ENCODE peak calls at places on chromosomes 11 and 22, in four cellular contexts. A is HCT116, E is Panc1, Y is HepG2. G is an unnamed sample.
A peak's percentile ranks its signal among the peaks of the same experiment; 100 is the strongest.

GRCh38 chr11:44621140-44621681 is 55.7 kb downstream of the CD82 start:
- DNase-seq in A (peak; percentile 41), E (no peak), Y (peak; percentile 55), G (peak; percentile 83)

GRCh38 chr11:76216536-76217326 is 10.4 kb upstream of the WNT11 start:
- DNase-seq in A (no peak), E (no peak), Y (no peak), G (no peak)

GRCh38 chr11:63682045-63682915 is 980 bp downstream of the RTN3 start:
- DNase-seq in A (no peak), E (no peak), Y (peak; percentile 8), G (peak; percentile 39)

GRCh38 chr11:30830666-30831065 is 244.5 kb upstream of the MPPED2 start:
- DNase-seq in A (no peak), E (no peak), Y (no peak), G (no peak)

GRCh38 chr11:57764527-57764926 is 2.9 kb downstream of the CTNND1 start:
- DNase-seq in A (no peak), E (no peak), Y (no peak), G (no peak)

GRCh38 chr22:30015229-30015797 is 65.0 kb upstream of the HORMAD2 start:
- DNase-seq in A (no peak), E (no peak), Y (no peak), G (no peak)

GRCh38 chr11:405976-406795 is 8.6 kb downstream of the SIGIRR start:
- DNase-seq in A (no peak), E (no peak), Y (no peak), G (no peak)

GRCh38 chr11:13384837-13385417 is 78.1 kb downstream of the BTBD10 start:
- DNase-seq in A (peak; percentile 23), E (peak; percentile 15), Y (peak; percentile 25), G (peak; percentile 30)

GRCh38 chr11:377883-378500 is 8.7 kb downstream of the B4GALNT4 start:
- DNase-seq in A (no peak), E (no peak), Y (no peak), G (no peak)

DNA sequence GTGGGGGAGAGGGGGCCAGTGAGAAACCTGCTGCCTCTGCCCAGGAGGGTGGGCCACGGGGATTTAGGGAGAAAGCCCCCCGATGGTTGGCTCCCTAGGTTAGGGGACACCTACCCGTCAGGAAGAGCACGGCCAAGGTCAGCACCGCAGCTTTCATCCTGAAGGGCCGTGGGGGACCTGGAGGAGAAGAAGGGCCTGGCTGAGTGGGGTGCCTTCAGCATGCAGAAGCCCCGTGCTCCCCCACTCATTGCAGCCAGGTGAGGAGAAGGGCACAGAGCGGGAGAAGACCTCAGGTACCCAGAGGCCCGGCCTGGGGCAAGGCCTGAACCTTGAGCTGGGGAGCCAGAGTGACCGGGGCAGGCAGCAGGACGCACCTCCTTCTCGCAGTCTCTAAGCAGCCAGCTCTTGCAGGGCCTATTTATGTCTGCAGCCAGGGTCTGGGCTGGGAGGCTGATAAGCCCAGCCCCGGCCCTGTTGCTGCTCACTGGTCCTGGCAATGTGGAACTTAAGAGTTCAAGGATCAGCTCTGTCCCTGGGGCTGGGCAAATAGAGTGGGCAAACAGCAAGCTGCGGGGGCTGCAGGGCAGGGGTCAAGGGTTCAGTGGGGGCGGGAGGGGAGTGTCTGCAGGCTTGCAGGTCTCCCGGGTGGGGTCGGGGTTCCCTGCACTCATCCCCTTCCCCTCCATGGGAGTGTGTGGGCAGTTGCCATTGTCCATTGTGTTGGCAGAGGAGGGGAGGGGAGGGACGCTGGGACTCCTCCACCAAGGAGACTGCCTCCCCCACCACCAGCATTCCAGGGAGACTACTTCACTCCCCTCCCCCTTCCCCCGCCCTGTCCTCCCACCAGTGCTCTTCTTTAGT is at the start of gene APOA1:
- DNase-seq in A (no peak), E (no peak), Y (peak; percentile 98), G (no peak)
- TF ChIP-seq REST in A (no peak), E (no peak), Y (peak; percentile 70), G (no peak)

DNA sequence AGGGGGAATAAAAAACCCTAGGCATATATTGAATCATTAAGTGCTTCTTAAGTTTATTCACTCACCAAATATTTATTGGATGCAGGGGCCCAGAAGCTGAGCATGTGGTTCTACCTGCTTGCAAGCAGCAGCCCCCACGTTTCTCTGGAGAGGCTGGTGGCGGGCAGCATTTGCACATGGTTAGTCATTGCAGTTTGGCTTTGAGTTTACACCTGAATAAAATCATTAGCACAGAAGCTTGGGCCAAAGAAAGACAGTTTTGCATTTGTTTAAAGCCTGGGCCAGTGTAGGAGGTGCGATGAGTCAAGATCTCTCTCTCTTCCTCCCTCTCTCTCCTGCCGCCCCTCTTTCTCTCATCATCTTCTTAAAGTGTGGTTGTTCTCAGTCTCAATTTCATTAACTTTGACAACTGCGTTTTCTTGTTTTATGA is 72.6 kb downstream of the C22orf31 start:
- DNase-seq in A (no peak), E (no peak), Y (no peak), G (no peak)
- H3K36me3 ChIP-seq in A (peaks cover 18% of the 10 kb centered on the region), E (no peaks in the 10 kb centered on the region), Y (peaks cover 47% of the 10 kb centered on the region), G (peaks cover 30% of the 10 kb centered on the region)

GRCh38 chr11:99645934-99646333 is 625.2 kb downstream of the CNTN5 start:
- DNase-seq in A (no peak), E (no peak), Y (no peak), G (no peak)
- TF ChIP-seq REST in A (no peak), E (no peak), Y (no peak), G (no peak)

GRCh38 chr11:121603316-121603715 is 150.5 kb upstream of the SORL1-AS1 start:
- DNase-seq in A (no peak), E (no peak), Y (no peak), G (no peak)
- H3K36me3 ChIP-seq in A (no peaks in the 10 kb centered on the region), E (no peaks in the 10 kb centered on the region), Y (peaks cover 47% of the 10 kb centered on the region), G (no peaks in the 10 kb centered on the region)

GRCh38 chr22:37601540-37602442 is 6.8 kb upstream of the GGA1 start:
- DNase-seq in A (peak; percentile 56), E (no peak), Y (peak; percentile 91), G (peak; percentile 81)
- TF ChIP-seq REST in A (no peak), E (no peak), Y (no peak), G (no peak)

DNA sequence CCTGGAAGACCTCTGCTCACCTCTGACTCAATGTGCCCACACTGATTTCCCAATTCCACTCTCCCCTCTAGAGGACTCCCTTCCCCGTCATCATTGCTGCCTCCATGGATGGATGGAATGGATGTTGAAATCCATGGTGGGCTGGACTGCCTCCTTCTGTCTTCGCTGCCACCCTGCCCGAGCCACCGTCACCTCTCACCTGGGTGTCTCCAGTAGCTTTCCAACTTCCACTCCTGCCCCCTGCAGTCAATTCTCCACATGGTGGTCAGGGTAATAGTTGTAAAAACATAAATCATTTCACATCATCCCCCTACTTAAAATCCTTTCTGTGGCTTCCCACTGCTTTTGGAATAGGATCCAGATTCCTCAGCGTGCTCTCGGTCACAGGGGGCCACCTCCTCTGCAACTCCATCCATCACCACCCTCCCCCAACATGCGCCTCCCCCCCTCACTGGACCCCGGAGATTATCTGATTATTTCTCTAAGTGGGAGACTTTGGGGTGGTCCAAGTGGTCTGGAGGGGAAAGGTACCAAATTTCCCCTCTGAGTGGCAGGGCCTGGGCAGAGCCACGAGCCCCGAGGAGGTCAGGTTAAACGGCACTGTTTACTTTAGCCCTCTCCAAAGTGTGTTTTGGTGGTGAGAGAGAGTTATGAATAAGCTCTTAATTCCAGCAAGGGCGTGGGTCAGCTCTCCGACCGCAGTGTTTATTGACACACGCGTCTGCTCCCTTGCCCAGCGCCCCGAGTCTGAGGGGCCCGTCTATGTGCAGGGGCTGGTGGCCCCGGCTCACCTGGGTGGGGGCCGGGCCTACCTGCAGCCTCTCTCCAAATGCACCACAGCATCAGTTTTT is 313.7 kb downstream of the MN1 start:
- DNase-seq in A (no peak), E (no peak), Y (peak; percentile 33), G (no peak)
- H3K36me3 ChIP-seq in A (no peaks in the 10 kb centered on the region), E (no peaks in the 10 kb centered on the region), Y (no peaks in the 10 kb centered on the region), G (no peaks in the 10 kb centered on the region)

GRCh38 chr11:68715685-68716084 is 31.3 kb downstream of the GAL start:
- DNase-seq in A (no peak), E (no peak), Y (no peak), G (no peak)

GRCh38 chr11:68711114-68711513 is 26.8 kb downstream of the GAL start:
- DNase-seq in A (no peak), E (no peak), Y (no peak), G (no peak)

GRCh38 chr11:68709064-68709463 is 24.7 kb downstream of the GAL start:
- DNase-seq in A (no peak), E (no peak), Y (no peak), G (no peak)

GRCh38 chr11:68710445-68710844 is 26.1 kb downstream of the GAL start:
- DNase-seq in A (no peak), E (no peak), Y (no peak), G (no peak)

DNA sequence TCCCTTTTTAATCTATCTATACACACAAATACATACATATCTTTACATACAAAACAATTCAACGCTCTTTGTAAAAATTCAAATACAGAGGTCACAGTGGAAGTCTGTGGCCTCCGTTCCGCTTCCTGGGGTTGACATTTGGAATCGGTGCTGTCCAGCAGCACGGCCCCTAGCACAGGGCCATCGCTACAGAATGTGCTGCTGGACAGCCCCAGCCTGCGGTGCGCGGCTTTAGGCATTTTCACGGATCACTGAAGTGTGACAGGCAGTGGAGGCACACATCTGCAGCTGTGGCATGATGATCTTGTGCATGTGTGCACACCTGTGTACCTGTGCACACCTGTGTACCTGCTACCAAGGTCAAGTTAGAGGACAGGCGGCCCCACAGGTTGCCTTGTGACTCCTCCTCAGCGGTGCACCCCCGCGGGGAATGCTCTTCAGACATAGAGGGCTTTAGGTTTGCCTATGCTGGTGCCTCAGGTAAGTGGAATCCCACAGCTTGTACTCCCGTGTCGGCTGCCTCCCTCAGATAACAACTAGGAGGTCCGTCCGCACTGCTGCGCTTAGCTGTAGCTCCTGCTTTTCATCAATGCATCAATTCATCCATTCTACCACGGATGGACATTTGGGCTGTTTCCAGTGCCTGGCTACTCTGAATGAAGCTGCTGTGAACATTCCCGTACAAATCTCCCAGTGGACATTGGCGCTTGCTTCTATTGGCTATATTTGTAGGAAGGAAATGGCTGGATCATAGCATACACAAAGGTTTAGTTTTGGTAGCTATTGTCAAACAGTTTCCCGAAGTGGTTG is 29.9 kb downstream of the GAL start:
- DNase-seq in A (no peak), E (no peak), Y (no peak), G (no peak)
- TF ChIP-seq REST in A (no peak), E (no peak), Y (peak; percentile 82), G (no peak)

DNA sequence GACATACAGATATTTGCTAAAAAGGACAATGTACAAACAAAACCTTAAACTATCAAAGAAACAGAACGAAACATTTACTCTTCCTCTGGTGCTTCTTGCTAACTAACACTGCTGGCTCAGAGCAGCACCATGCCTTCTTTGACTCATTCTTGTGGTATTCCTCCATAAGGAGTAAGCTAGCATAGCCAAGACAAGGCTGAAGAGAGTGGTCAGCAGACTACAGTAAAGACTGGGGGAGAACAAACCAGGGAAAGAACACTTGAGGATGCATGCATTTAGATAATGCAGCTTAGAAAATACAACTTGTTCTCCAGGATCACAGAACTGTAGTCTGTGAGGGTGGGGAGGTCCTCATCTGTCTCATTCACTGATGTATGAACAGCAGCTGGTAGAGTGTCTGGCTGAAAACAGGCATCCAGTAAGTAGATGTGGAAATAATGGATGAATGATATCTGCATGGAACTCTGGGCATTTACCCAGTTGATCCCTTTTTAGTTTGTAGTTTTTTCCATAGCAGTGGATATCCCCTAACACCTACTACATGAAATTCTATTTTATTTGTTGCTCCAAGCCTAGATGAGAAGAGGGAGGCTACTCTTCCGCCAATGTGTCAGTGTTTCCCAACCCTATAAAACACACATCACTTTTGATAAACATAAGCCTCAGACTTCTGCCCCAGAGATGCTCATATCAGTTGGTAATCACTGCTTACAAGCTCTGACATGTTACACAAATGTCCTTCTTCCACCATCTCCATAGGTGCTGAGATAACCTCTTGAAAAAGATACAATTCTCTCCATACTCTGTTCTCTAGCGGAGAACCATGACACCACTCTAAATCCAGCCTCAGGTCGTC is 7.3 kb downstream of the SNX19 start:
- DNase-seq in A (no peak), E (no peak), Y (no peak), G (no peak)
- H3K36me3 ChIP-seq in A (peaks cover 28% of the 10 kb centered on the region), E (peaks cover 28% of the 10 kb centered on the region), Y (no peaks in the 10 kb centered on the region), G (peaks cover 90% of the 10 kb centered on the region)

G was measured in K562.